ENCODE peak calls at places on chromosomes 5 and 9, in eight cellular contexts. S, C, P, L, Z, J, H and N are unnamed samples. For H3K36me3, the result is how much of the 10 kb centered on the place peaks cover.

GRCh38 chr5:172866378-172866777 is 32.3 kb downstream of the ERGIC1 start:
- DNase-seq in S (no peak), C (no peak), P (no peak), L (no peak), Z (no peak), J (no peak), H (no peak), N (no peak)

GRCh38 chr5:92939428-92939827 is 641.6 kb downstream of the NR2F1-AS1 start:
- DNase-seq in S (no peak), C (peak), P (no peak), L (no peak), Z (no peak), J (no peak), H (no peak), N (no peak)

GRCh38 chr5:180439911-180440769 is 54.0 kb upstream of the CNOT6 start:
- DNase-seq in S (no peak), C (peak), P (no peak), L (no peak), Z (no peak), J (no peak), H (peak), N (no peak)

GRCh38 chr5:92042237-92042636 is 659.1 kb upstream of the ARRDC3 start:
- DNase-seq in S (no peak), C (no peak), P (no peak), L (no peak), Z (no peak), J (no peak), H (no peak), N (no peak)

GRCh38 chr5:73668422-73669116 is 42.6 kb downstream of the ARHGEF28 start:
- DNase-seq in S (no peak), C (no peak), P (no peak), L (no peak), Z (no peak), J (no peak), H (no peak), N (no peak)

GRCh38 chr5:104016650-104017049 is 454.1 kb upstream of the NUDT12 start:
- DNase-seq in S (no peak), C (no peak), P (no peak), L (no peak), Z (peak), J (peak), H (no peak), N (no peak)

GRCh38 chr9:93826209-93826608 is 128.9 kb downstream of the BARX1 start:
- DNase-seq in S (no peak), C (peak), P (no peak), L (no peak), Z (no peak), J (no peak), H (peak), N (peak)

GRCh38 chr5:43203373-43203772 is 11.3 kb downstream of the NIM1K start:
- DNase-seq in S (no peak), C (no peak), P (no peak), L (no peak), Z (peak), J (peak), H (no peak), N (no peak)

GRCh38 chr9:83596899-83597504 is 25.9 kb upstream of the IDNK start:
- DNase-seq in S (peak), C (peak), P (peak), L (peak), Z (no peak), J (peak), H (peak), N (peak)

GRCh38 chr9:7739595-7739994 is 60.0 kb downstream of the DMAC1 start:
- DNase-seq in S (no peak), C (no peak), P (no peak), L (no peak), Z (no peak), J (no peak), H (no peak), N (no peak)

GRCh38 chr9:8382777-8383527 is 583.4 kb upstream of the DMAC1 start:
- DNase-seq in S (no peak), C (no peak), P (no peak), L (no peak), Z (no peak), J (no peak), H (no peak), N (no peak)

GRCh38 chr9:35795701-35796100 is 4.3 kb downstream of the NPR2 start:
- DNase-seq in S (no peak), C (no peak), P (no peak), L (no peak), Z (peak), J (peak), H (no peak), N (no peak)

GRCh38 chr5:55865831-55866230 is 14.7 kb downstream of the IL31RA start:
- DNase-seq in S (no peak), C (peak), P (peak), L (no peak), Z (peak), J (peak), H (peak), N (no peak)

GRCh38 chr5:129906177-129906887 is 2.1 kb downstream of the CHSY3 start:
- DNase-seq in S (no peak), C (peak), P (peak), L (peak), Z (peak), J (peak), H (peak), N (no peak)

GRCh38 chr9:111389406-111389805 is 59.4 kb upstream of the OR2K2 start:
- DNase-seq in S (no peak), C (no peak), P (no peak), L (no peak), Z (no peak), J (no peak), H (no peak), N (no peak)

GRCh38 chr9:2341956-2342355 is 279.6 kb upstream of the VLDLR start:
- DNase-seq in S (no peak), C (no peak), P (no peak), L (no peak), Z (no peak), J (no peak), H (no peak), N (no peak)

DNA sequence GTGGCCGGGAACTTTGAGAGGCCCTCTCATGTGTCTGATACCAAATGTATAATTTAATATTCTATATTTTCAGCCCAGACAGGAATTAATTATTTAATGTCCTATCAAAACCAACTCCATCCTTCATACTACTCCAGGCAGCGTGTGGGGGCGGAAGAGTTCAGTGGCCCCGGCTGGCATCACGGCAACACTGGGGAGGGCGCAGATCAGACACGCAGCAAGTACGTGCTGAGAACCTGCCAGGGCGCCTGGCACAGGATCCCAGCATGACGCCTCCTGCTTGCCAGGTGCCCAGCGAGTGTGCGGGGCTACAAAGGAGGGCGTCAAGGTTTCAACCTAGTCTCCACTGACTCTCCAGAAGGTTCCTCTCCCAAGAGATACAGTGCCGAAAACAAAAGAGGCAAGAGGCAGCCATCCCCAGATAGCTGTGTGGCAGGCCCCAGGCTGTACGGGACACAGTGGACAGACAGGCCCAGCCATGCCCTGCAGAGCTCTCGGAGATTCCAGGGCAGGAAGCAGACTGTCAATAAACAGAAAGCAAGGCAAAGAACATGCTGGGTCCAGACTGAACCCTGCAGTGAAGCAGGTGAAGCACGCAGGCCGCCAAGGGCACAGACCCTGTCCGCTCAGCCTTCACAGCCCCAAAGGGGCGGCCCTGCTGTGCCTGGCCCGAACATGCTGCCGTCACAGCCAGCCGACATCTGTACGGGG is 110.3 kb downstream of the VAV2 start:
- DNase-seq in S (no peak), C (no peak), P (no peak), L (no peak), Z (peak), J (no peak), H (no peak), N (no peak)
- H3K27ac ChIP-seq in S (no peak), C (peak), P (peak), L (no peak), Z (peak), J (no peak), H (peak), N (no peak)

GRCh38 chr9:132905726-132906125 is 27.0 kb downstream of the SPACA9 start:
- DNase-seq in S (no peak), C (no peak), P (no peak), L (no peak), Z (no peak), J (no peak), H (no peak), N (no peak)

GRCh38 chr9:132903574-132904495 is 25.1 kb downstream of the SPACA9 start:
- DNase-seq in S (no peak), C (peak), P (no peak), L (no peak), Z (no peak), J (no peak), H (peak), N (no peak)

GRCh38 chr9:132896906-132897305 is 18.2 kb downstream of the SPACA9 start:
- DNase-seq in S (peak), C (no peak), P (no peak), L (no peak), Z (no peak), J (peak), H (no peak), N (no peak)

GRCh38 chr9:132898043-132898442 is 19.3 kb downstream of the SPACA9 start:
- DNase-seq in S (no peak), C (no peak), P (no peak), L (no peak), Z (no peak), J (no peak), H (no peak), N (no peak)

DNA sequence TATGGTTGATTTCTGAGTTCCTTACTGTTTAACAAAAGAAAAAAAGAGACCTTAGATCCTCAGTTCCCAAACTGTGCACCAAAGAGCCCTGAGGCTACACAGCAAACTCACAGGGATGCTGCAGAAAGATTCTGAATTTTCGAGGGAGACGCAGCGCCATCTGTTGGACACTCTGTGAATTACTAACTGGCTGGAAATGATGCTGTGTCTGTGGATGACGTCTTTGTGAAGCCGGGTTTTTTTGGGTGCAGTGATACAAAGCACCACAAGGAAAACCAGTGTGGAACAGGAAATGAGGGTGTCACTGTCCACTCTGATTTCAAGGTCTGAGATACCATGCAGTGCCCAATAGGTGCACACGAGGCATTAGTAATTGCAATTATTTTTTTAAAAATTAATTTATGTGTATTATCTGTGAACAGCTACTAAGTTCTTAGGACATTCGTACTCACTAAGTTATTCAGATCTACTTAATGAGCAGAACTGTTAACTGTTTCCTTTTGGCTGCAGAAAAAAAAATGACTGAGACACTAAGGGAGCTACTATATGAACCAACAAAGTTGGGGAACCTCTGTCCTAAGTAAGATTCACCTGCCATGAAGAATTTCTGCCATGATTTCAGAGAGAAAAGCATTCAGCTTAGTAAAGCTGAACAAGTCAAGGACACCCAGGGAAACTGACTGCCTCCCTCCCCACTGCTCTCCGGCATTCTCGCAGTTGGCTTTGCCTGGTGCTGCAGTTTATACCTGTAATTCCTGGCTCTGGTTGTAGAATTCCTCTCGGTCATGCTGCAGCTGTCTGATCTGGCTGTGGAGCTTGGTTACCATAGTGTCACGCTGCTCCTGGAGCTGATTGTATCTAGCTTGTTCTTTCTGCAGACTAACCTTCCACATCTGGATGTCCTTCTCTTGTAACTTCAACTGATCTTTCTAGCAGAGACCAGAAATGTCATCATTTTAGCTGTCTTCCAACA is 23.4 kb downstream of the SPACA9 start:
- DNase-seq in S (peak), C (peak), P (peak), L (peak), Z (peak), J (peak), H (peak), N (peak)
- H3K36me3 ChIP-seq in S (under half), C (under half), P (half or more), L (under half), Z (under half), J (half or more), H (half or more), N (half or more)

GRCh38 chr9:131290039-131290766 is 680 bp downstream of the PLPP7 start:
- DNase-seq in S (no peak), C (no peak), P (no peak), L (no peak), Z (no peak), J (no peak), H (no peak), N (no peak)
- H3K27ac ChIP-seq in S (peak), C (no peak), P (peak), L (peak), Z (no peak), J (no peak), H (peak), N (no peak)

GRCh38 chr9:33032865-33033264 is 7.8 kb downstream of the DNAJA1 start:
- DNase-seq in S (no peak), C (no peak), P (no peak), L (no peak), Z (no peak), J (no peak), H (no peak), N (no peak)
- H3K36me3 ChIP-seq in S (under half), C (half or more), P (half or more), L (under half), Z (half or more), J (half or more), H (half or more), N (half or more)